ENCODE peak calls at places on chromosomes 11 and 22, in seven cellular contexts. I is OCI-LY7, Z is spleen, R is upper lobe of right lung, F is AG04450, P is pancreas, G is cardiac muscle cell. Y is an unnamed sample.

GRCh38 chr11:80519591-80520258 is 1078.9 kb upstream of the TENM4 start:
- DNase-seq in R (no peak), G (no peak), P (no peak), Z (no peak), F (no peak), I (no peak), Y (no peak)

GRCh38 chr11:105609832-105610781 is at the start of gene GRIA4:
- DNase-seq in Z (peak), G (peak), P (peak), R (peak), F (peak), I (no peak), Y (peak)

GRCh38 chr22:50192825-50193204 is 7.1 kb downstream of the TRABD start:
- DNase-seq in I (peak), P (peak), G (no peak), Z (peak), R (no peak), F (no peak), Y (peak)

GRCh38 chr11:91081440-91082088 is 858.7 kb upstream of the CHORDC1 start:
- DNase-seq in Z (no peak), F (no peak), R (no peak), I (no peak), P (no peak), G (peak), Y (no peak)

GRCh38 chr11:106477776-106478175 is 400.3 kb downstream of the AASDHPPT start:
- DNase-seq in R (no peak), I (no peak), F (no peak), G (peak), Z (no peak), P (no peak), Y (no peak)

GRCh38 chr11:123742334-123742733 is 874 bp upstream of the ZNF202 start:
- DNase-seq in I (no peak), F (no peak), Z (no peak), R (no peak), G (peak), P (no peak), Y (no peak)

GRCh38 chr11:65274734-65275682 is 13.2 kb downstream of the POLA2 start:
- DNase-seq in F (peak), G (peak), I (peak), R (peak), P (peak), Z (peak), Y (peak)

GRCh38 chr11:73528877-73529530 is 68.9 kb downstream of the FAM168A start:
- DNase-seq in R (no peak), Z (no peak), F (no peak), G (no peak), I (no peak), P (peak), Y (no peak)

GRCh38 chr11:89125298-89125697 is 52.4 kb upstream of the TYR start:
- DNase-seq in G (no peak), R (no peak), Z (no peak), F (no peak), P (no peak), I (no peak), Y (no peak)

GRCh38 chr22:39718921-39719320 is 148.4 kb downstream of the CACNA1I start:
- DNase-seq in F (no peak), P (no peak), R (peak), G (no peak), I (no peak), Z (peak), Y (no peak)

GRCh38 chr11:65059959-65060824 is 1.8 kb upstream of the NAALADL1 start:
- DNase-seq in I (peak), F (no peak), R (no peak), G (peak), P (no peak), Z (no peak), Y (no peak)

GRCh38 chr22:45582236-45582954 is 79.7 kb downstream of the FBLN1 start:
- DNase-seq in P (no peak), Z (peak), R (no peak), G (no peak), I (no peak), F (no peak), Y (peak)

GRCh38 chr11:110855246-110855645 is 143.0 kb upstream of the ARHGAP20 start:
- DNase-seq in R (no peak), Z (no peak), F (no peak), P (no peak), I (no peak), G (peak), Y (no peak)

GRCh38 chr11:34904421-34904950 is 11.7 kb downstream of the APIP start:
- DNase-seq in P (no peak), F (no peak), Z (no peak), I (peak), G (peak), R (no peak), Y (no peak)

GRCh38 chr11:72575533-72576170 is 98.6 kb downstream of the PDE2A start:
- DNase-seq in R (no peak), F (no peak), P (no peak), Z (peak), G (no peak), I (no peak), Y (no peak)

GRCh38 chr22:43996170-43996980 is 27.7 kb upstream of the PARVB start:
- DNase-seq in R (peak), Z (peak), I (no peak), G (no peak), F (no peak), P (no peak), Y (peak)

GRCh38 chr11:93567406-93567819 is 24.2 kb upstream of the SMCO4 start:
- DNase-seq in Z (no peak), G (peak), I (no peak), F (no peak), P (peak), R (no peak), Y (peak)

GRCh38 chr11:124884869-124885479 is 12.7 kb downstream of the ROBO4 start:
- DNase-seq in G (no peak), I (no peak), F (no peak), R (no peak), P (no peak), Z (no peak), Y (no peak)

GRCh38 chr11:26944866-26945664 is 48.8 kb upstream of the FIBIN start:
- DNase-seq in Z (no peak), P (no peak), I (no peak), R (no peak), F (no peak), G (peak), Y (no peak)

GRCh38 chr11:19951558-19952083 is 208.7 kb downstream of the DBX1 start:
- DNase-seq in I (peak), P (no peak), G (peak), F (no peak), R (no peak), Z (no peak), Y (no peak)

GRCh38 chr11:13304655-13305340 is 27.2 kb downstream of the BMAL1 start:
- DNase-seq in R (no peak), I (no peak), G (no peak), Z (peak), P (no peak), F (no peak), Y (no peak)

GRCh38 chr11:125304111-125304639 is 139.6 kb downstream of the PKNOX2 start:
- DNase-seq in I (no peak), F (no peak), R (peak), G (peak), Z (no peak), P (no peak), Y (no peak)

GRCh38 chr11:104005234-104005855 is 31.1 kb upstream of the DDI1 start:
- DNase-seq in R (no peak), I (no peak), G (peak), Z (no peak), F (no peak), P (no peak), Y (no peak)

GRCh38 chr22:26486394-26486793 is 2.7 kb downstream of the SRRD start:
- DNase-seq in G (no peak), P (no peak), Z (no peak), F (no peak), R (no peak), I (no peak), Y (no peak)

GRCh38 chr22:26484360-26484706 is 656 bp downstream of the SRRD start:
- DNase-seq in I (peak), P (no peak), G (no peak), R (no peak), Z (no peak), F (no peak), Y (no peak)

GRCh38 chr22:26487996-26488395 is 4.3 kb downstream of the SRRD start:
- DNase-seq in I (no peak), G (no peak), Z (no peak), F (no peak), R (no peak), P (no peak), Y (no peak)

GRCh38 chr22:26485013-26485412 is 1.3 kb downstream of the SRRD start:
- DNase-seq in P (no peak), F (no peak), R (no peak), G (no peak), Z (no peak), I (no peak), Y (no peak)

GRCh38 chr22:26485991-26486390 is 2.3 kb downstream of the SRRD start:
- DNase-seq in I (no peak), R (no peak), G (no peak), Z (no peak), F (no peak), P (no peak), Y (no peak)
- H3K4me3 ChIP-seq in I (peak), R (no peak), G (no peak), Z (no peak), F (no peak), P (no peak), Y (no peak)

GRCh38 chr11:9982127-9982795 is 311.8 kb downstream of the SBF2 start:
- DNase-seq in G (peak), R (no peak), F (no peak), P (no peak), Z (no peak), I (no peak), Y (no peak)
- H3K4me3 ChIP-seq in G (no peak), R (no peak), F (no peak), P (no peak), Z (no peak), I (no peak), Y (no peak)

GRCh38 chr11:132217856-132218255 is 847.4 kb downstream of the NTM start:
- DNase-seq in P (no peak), G (no peak), I (no peak), R (no peak), F (no peak), Z (no peak), Y (no peak)

GRCh38 chr11:132222345-132222744 is 851.9 kb downstream of the NTM start:
- DNase-seq in I (no peak), G (no peak), Z (no peak), R (no peak), F (no peak), P (no peak), Y (no peak)

DNA sequence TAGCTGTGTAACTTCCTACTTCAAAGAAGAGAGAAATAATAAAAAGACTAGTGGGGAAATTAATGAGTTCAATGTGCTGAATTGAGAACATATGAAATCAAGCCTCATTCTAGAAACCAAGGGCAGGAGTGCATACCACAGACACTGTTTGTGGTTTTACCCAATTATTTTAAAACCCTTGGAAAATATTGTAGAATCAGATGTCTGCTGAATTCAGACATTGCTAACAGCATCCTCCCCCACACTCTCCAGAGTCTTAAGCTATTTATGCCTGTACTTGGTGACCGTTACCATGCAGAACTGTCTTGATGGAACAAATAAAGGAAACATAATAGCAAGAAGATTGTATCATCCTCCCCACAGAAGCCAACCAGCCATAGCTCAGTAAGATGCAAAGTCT is 850.0 kb downstream of the NTM start:
- DNase-seq in P (no peak), Z (no peak), R (no peak), I (no peak), F (peak), G (peak), Y (no peak)
- H3K4me3 ChIP-seq in P (no peak), Z (no peak), R (no peak), I (no peak), F (no peak), G (no peak), Y (no peak)

DNA sequence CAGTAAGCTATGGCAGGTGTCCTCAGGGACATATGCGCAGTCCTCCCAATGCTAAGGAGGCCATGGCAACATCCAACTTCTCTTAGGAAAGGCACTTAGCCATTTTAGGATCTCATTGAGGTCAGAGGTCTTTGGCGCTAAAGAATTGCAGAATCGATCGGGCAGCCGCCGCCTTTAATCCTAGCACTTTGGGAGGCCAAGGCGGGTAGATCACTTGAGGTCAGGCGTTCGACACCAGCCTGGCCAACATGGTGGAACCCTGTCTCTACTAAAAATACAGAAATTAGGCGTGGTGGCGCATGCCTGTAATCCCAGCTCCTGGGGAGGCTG is 1.2 kb upstream of the CHID1 start:
- DNase-seq in R (no peak), P (no peak), I (no peak), Z (no peak), F (no peak), G (no peak), Y (no peak)
- H3K4me3 ChIP-seq in R (peak), P (no peak), I (peak), Z (no peak), F (no peak), G (no peak), Y (peak)

GRCh38 chr11:69400769-69401590 is 80.5 kb upstream of the LINC01488 start:
- DNase-seq in R (peak), G (no peak), P (no peak), Z (peak), I (no peak), F (no peak), Y (peak)
- H3K4me3 ChIP-seq in R (no peak), G (no peak), P (no peak), Z (no peak), I (no peak), F (no peak), Y (no peak)

GRCh38 chr11:2883717-2884423 is 1.7 kb downstream of the CDKN1C start:
- DNase-seq in R (no peak), Z (no peak), F (no peak), G (peak), P (no peak), I (no peak), Y (no peak)
- H3K4me3 ChIP-seq in R (peak), Z (peak), F (peak), G (peak), P (peak), I (no peak), Y (peak)

DNA sequence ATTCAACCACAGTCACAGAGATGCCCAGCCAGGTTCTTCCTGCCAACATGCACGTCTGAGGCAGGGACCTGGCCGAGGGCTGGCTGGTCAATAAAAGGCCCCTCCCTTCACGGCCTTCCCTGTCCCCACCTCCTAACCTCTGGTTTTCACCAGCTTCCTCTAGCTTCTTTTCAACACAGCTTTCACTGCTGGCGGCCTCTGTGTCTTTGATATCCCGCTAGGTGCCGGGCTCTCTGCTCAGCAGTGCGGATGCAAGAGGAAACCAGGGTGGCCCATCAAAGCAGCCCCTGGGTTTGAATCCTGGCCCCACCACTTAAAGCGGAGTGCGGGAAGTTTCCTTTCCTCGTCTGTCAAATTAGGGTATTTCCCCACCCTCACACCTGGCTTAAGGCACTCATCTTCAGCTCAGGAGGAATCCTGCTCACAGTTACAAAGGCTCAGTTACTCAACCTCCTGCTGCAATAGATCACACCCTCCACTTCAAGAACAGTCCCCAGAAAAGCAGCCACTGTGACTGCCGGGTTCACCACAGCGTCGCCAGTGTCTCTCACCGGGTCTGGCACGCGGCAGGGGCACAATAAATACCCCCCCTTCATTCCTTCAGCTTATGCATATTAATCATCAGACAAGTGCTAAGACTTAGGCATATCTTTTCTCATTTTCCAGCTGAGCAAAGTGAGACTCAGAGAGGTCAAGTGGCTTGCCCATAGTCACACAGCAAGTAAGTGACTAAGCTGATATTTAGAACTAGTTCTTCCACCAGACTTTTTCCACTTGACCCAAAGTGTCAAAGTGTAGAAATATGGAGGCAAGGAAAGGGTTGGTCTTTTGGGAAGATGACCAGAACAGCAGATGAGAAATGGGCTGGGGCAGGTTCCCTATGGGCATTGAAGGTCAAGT is 45.7 kb downstream of the TXN2 start:
- DNase-seq in R (no peak), F (no peak), Z (peak), I (no peak), P (peak), G (no peak), Y (no peak)
- H3K4me3 ChIP-seq in R (no peak), F (no peak), Z (no peak), I (no peak), P (no peak), G (no peak), Y (no peak)

GRCh38 chr22:23787910-23788309 is 1.1 kb downstream of the SMARCB1 start:
- DNase-seq in Z (no peak), P (no peak), F (no peak), G (no peak), I (no peak), R (no peak), Y (peak)

GRCh38 chr22:23787600-23787896 is 782 bp downstream of the SMARCB1 start:
- DNase-seq in G (no peak), P (no peak), F (no peak), I (no peak), R (no peak), Z (no peak), Y (no peak)

GRCh38 chr22:23786752-23787599 is at the start of gene SMARCB1:
- DNase-seq in F (peak), Z (peak), I (peak), R (peak), P (peak), G (peak), Y (peak)

GRCh38 chr22:23784215-23784732 is 2.5 kb upstream of the SMARCB1 start:
- DNase-seq in P (no peak), F (no peak), R (no peak), Z (no peak), G (no peak), I (no peak), Y (no peak)

GRCh38 chr22:23786261-23786710 is 480 bp upstream of the SMARCB1 start:
- DNase-seq in I (peak), Z (no peak), P (no peak), G (no peak), F (no peak), R (no peak), Y (no peak)
- H3K4me3 ChIP-seq in I (peak), Z (no peak), P (no peak), G (peak), F (peak), R (peak), Y (peak)